ENCODE peak calls at places on chromosomes 7 and 10, in six cellular contexts. A, C, Z, N, Y and F are unnamed samples. For H3K4me1, the result is how much of the 10 kb centered on the place peaks cover.

GRCh38 chr10:114328876-114329275 is 75.4 kb downstream of the AFAP1L2 start:
- DNase-seq in A (no peak), C (no peak), Z (no peak), N (no peak), Y (no peak), F (no peak)

GRCh38 chr10:35497909-35498308 is 107.2 kb upstream of the GJD4 start:
- DNase-seq in A (no peak), C (no peak), Z (no peak), N (no peak), Y (no peak), F (no peak)

GRCh38 chr10:117736655-117737054 is 194.1 kb downstream of the EMX2 start:
- DNase-seq in A (no peak), C (no peak), Z (no peak), N (no peak), Y (no peak), F (no peak)

GRCh38 chr7:157693521-157694388 is 357.0 kb downstream of the DNAJB6 start:
- DNase-seq in A (peak), C (no peak), Z (peak), N (no peak), Y (no peak), F (no peak)

GRCh38 chr7:24715661-24716479 is 41.4 kb downstream of the GSDME start:
- DNase-seq in A (peak), C (peak), Z (no peak), N (no peak), Y (no peak), F (peak)

GRCh38 chr7:28138837-28139236 is 41.8 kb downstream of the JAZF1 start:
- DNase-seq in A (no peak), C (no peak), Z (no peak), N (no peak), Y (no peak), F (no peak)

GRCh38 chr10:62278461-62278910 is 9.8 kb upstream of the RTKN2 start:
- DNase-seq in A (no peak), C (no peak), Z (no peak), N (no peak), Y (no peak), F (peak)

GRCh38 chr7:48511021-48511579 is 339.8 kb downstream of the ABCA13 start:
- DNase-seq in A (no peak), C (no peak), Z (no peak), N (no peak), Y (no peak), F (no peak)

GRCh38 chr7:43868681-43869017 is 668 bp downstream of the MRPS24 start:
- DNase-seq in A (no peak), C (no peak), Z (no peak), N (no peak), Y (no peak), F (no peak)

GRCh38 chr7:28544453-28545142 is 132.3 kb downstream of the CREB5 start:
- DNase-seq in A (no peak), C (no peak), Z (no peak), N (no peak), Y (no peak), F (no peak)

GRCh38 chr7:138608292-138608691 is 92.9 kb downstream of the SVOPL start:
- DNase-seq in A (no peak), C (peak), Z (no peak), N (no peak), Y (no peak), F (peak)

GRCh38 chr10:69731184-69731583 is 70.5 kb upstream of the COL13A1 start:
- DNase-seq in A (no peak), C (peak), Z (no peak), N (no peak), Y (no peak), F (peak)

GRCh38 chr7:8143151-8143874 is 118.7 kb downstream of the ICA1 start:
- DNase-seq in A (no peak), C (no peak), Z (no peak), N (no peak), Y (no peak), F (no peak)

GRCh38 chr7:125780153-125780552 is 850.5 kb upstream of the POT1 start:
- DNase-seq in A (no peak), C (no peak), Z (no peak), N (no peak), Y (no peak), F (no peak)

GRCh38 chr10:117074621-117075020 is 63.4 kb downstream of the VAX1 start:
- DNase-seq in A (peak), C (no peak), Z (no peak), N (no peak), Y (no peak), F (no peak)

GRCh38 chr10:100996678-100997363 is 2.8 kb upstream of the LZTS2 start:
- DNase-seq in A (peak), C (no peak), Z (peak), N (no peak), Y (peak), F (no peak)

GRCh38 chr10:27614776-27615175 is 110.7 kb downstream of the RAB18 start:
- DNase-seq in A (no peak), C (no peak), Z (no peak), N (no peak), Y (no peak), F (no peak)

GRCh38 chr10:61486738-61487396 is 33.7 kb upstream of the TMEM26 start:
- DNase-seq in A (no peak), C (peak), Z (no peak), N (no peak), Y (no peak), F (peak)

GRCh38 chr10:48608279-48608681 is 3.4 kb upstream of the ARHGAP22 start:
- DNase-seq in A (peak), C (no peak), Z (no peak), N (peak), Y (peak), F (no peak)

GRCh38 chr10:48607356-48608278 is 2.7 kb upstream of the ARHGAP22 start:
- DNase-seq in A (no peak), C (peak), Z (no peak), N (no peak), Y (no peak), F (peak)

GRCh38 chr10:48609441-48609840 is 4.6 kb upstream of the ARHGAP22 start:
- DNase-seq in A (no peak), C (no peak), Z (no peak), N (no peak), Y (no peak), F (no peak)

GRCh38 chr10:48609899-48610584 is 5.2 kb upstream of the ARHGAP22 start:
- DNase-seq in A (no peak), C (no peak), Z (no peak), N (no peak), Y (no peak), F (no peak)

GRCh38 chr10:48608926-48609325 is 4.1 kb upstream of the ARHGAP22 start:
- DNase-seq in A (no peak), C (peak), Z (no peak), N (no peak), Y (no peak), F (peak)
- H4K91ac ChIP-seq in A (no peak), C (no peak), Z (no peak), N (no peak), Y (no peak), F (peak)

GRCh38 chr7:103809229-103809994 is 180.0 kb downstream of the RELN start:
- DNase-seq in A (no peak), C (no peak), Z (no peak), N (no peak), Y (no peak), F (no peak)
- H3K18ac ChIP-seq in A (no peak), C (no peak), Z (no peak), N (no peak), Y (no peak), F (no peak)

GRCh38 chr7:131626643-131627042 is 70.2 kb upstream of the PODXL start:
- DNase-seq in A (no peak), C (no peak), Z (no peak), N (no peak), Y (no peak), F (no peak)

GRCh38 chr7:131625817-131626372 is 69.5 kb upstream of the PODXL start:
- DNase-seq in A (peak), C (peak), Z (peak), N (peak), Y (peak), F (peak)

GRCh38 chr7:131621652-131622051 is 65.2 kb upstream of the PODXL start:
- DNase-seq in A (no peak), C (no peak), Z (no peak), N (no peak), Y (no peak), F (no peak)

GRCh38 chr7:131623154-131623553 is 66.7 kb upstream of the PODXL start:
- DNase-seq in A (no peak), C (no peak), Z (no peak), N (no peak), Y (no peak), F (no peak)

GRCh38 chr7:131624536-131624935 is 68.1 kb upstream of the PODXL start:
- DNase-seq in A (no peak), C (no peak), Z (no peak), N (no peak), Y (no peak), F (no peak)
- H3K4me1 ChIP-seq in A (under half), C (under half), Z (under half), N (under half), Y (under half), F (under half)

GRCh38 chr10:42973870-42974692 is 102.8 kb upstream of the RET start:
- DNase-seq in A (no peak), C (no peak), Z (no peak), N (no peak), Y (no peak), F (no peak)
- H4K91ac ChIP-seq in A (no peak), C (no peak), Z (no peak), N (no peak), Y (no peak), F (no peak)

GRCh38 chr7:111561659-111561908 is 708 bp downstream of the IMMP2L start:
- DNase-seq in A (peak), C (no peak), Z (no peak), N (no peak), Y (no peak), F (no peak)

GRCh38 chr7:111559665-111560064 is 2.6 kb downstream of the IMMP2L start:
- DNase-seq in A (no peak), C (no peak), Z (no peak), N (no peak), Y (no peak), F (no peak)

GRCh38 chr7:111560773-111561658 is 1.3 kb downstream of the IMMP2L start:
- DNase-seq in A (no peak), C (peak), Z (no peak), N (no peak), Y (no peak), F (peak)

GRCh38 chr7:111564078-111564477 is 1.8 kb upstream of the IMMP2L start:
- DNase-seq in A (no peak), C (no peak), Z (no peak), N (no peak), Y (no peak), F (no peak)

DNA sequence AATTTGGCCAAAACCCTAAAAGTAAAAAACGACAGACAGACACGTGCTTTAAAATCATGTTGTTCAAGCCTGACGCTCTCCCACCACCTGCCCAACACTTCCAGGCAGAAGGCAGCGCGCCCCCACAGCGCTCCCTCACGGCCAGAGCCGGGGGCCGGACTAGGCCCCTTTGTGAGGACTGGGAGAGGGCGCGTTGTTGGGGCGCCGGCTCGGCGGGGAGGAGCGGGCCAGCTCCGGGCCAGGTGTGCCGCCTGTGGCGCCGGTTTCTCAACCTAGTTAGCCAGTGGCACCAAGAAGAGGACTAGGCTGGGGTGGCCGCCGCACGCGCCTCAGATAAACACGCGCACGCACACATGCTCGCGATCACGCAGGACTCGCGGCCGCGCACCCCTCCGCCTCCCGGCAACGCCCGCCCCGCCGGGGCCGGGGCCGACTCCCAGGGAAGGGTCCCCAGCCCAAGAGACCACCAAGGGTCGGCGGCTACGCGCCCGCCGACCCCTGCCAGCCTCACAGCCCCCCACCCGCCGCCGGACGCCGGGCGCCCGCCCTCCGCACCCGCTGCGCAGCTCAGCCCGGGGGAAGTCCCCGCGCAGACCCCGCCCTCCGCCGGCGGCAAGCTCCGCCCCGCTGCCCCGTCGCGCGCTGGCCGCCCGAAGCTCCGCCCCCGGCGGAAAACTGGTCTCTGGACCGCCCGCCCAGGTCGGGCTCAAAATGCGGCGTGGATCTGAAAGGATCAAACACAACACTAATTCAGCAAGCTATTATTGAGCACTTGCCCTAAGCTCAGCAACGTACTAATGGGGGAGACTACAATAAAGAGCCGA is at the start of gene IMMP2L:
- DNase-seq in A (peak), C (peak), Z (peak), N (peak), Y (peak), F (peak)
- H3K18ac ChIP-seq in A (peak), C (peak), Z (peak), N (peak), Y (peak), F (peak)